ENCODE peak calls at places on chromosomes 4 and X, in seven cellular contexts. B is GM23338, W is stomach, P is SK-N-SH, O is Panc1, A is esophagus muscularis mucosa, K is HCT116. L is an unnamed sample.

GRCh38 chr4:165680821-165681220 is 192.2 kb upstream of the TLL1 start:
- DNase-seq in A (no peak), B (no peak), O (no peak), W (no peak), K (no peak), P (no peak), L (no peak)

GRCh38 chr4:82172186-82172585 is 201.6 kb downstream of the HNRNPD start:
- DNase-seq in O (no peak), A (no peak), P (no peak), K (no peak), W (no peak), B (no peak), L (no peak)

GRCh38 chr4:108834787-108835384 is 72.0 kb upstream of the ETNPPL start:
- DNase-seq in P (peak; percentile 16), A (no peak), B (peak; percentile 66), O (no peak), W (no peak), K (peak; percentile 4), L (no peak)

GRCh38 chr4:76108467-76109181 is 34.1 kb downstream of the ART3 start:
- DNase-seq in K (no peak), P (peak; percentile 10), B (peak; percentile 46), A (no peak), O (no peak), W (no peak), L (no peak)

GRCh38 chrX:21691512-21692018 is 33.4 kb upstream of the KLHL34 start:
- DNase-seq in O (no peak), W (no peak), K (no peak), B (no peak), P (no peak), A (no peak), L (no peak)

GRCh38 chr4:156870861-156871260 is 100.7 kb downstream of the PDGFC start:
- DNase-seq in P (no peak), K (no peak), O (no peak), W (no peak), A (no peak), B (no peak), L (no peak)

GRCh38 chrX:10620121-10620699 is at the start of gene MID1:
- DNase-seq in O (no peak), B (peak; percentile 84), A (no peak), K (peak; percentile 55), P (peak; percentile 78), W (peak; percentile 66), L (peak; percentile 83)

GRCh38 chrX:11666180-11666579 is 460 bp upstream of the ARHGAP6 start:
- DNase-seq in P (peak; percentile 42), K (no peak), B (peak; percentile 44), W (no peak), A (no peak), O (no peak), L (no peak)

GRCh38 chrX:46547857-46548256 is 2.6 kb upstream of the ZNF674 start:
- DNase-seq in W (no peak), B (no peak), P (no peak), O (no peak), K (peak; percentile 28), A (no peak), L (no peak)

GRCh38 chr4:26197018-26197779 is 123.6 kb upstream of the RBPJ start:
- DNase-seq in K (peak; percentile 98), O (peak; percentile 93), B (no peak), W (peak; percentile 35), P (no peak), A (no peak), L (no peak)

GRCh38 chr4:105399535-105400161 is 74.2 kb downstream of the PPA2 start:
- DNase-seq in A (no peak), K (peak; percentile 26), W (no peak), P (no peak), O (peak; percentile 24), B (no peak), L (no peak)

GRCh38 chr4:11299016-11299415 is 129.7 kb downstream of the HS3ST1 start:
- DNase-seq in K (no peak), W (no peak), B (no peak), A (no peak), P (no peak), O (no peak), L (no peak)

GRCh38 chrX:9019151-9019550 is 14.8 kb downstream of the FAM9B start:
- DNase-seq in O (no peak), B (no peak), W (no peak), K (no peak), P (no peak), A (no peak), L (no peak)

GRCh38 chrX:100048156-100048555 is 361.9 kb downstream of the PCDH19 start:
- DNase-seq in W (no peak), K (no peak), P (no peak), B (peak; percentile 43), O (no peak), A (no peak), L (no peak)

GRCh38 chr4:125358453-125358852 is 43.7 kb downstream of the FAT4 start:
- DNase-seq in K (no peak), P (no peak), A (no peak), B (peak; percentile 28), W (no peak), O (no peak), L (no peak)

GRCh38 chr4:140567722-140568121 is 1.0 kb downstream of the UCP1 start:
- DNase-seq in W (no peak), B (peak; percentile 65), K (no peak), A (no peak), O (no peak), P (peak; percentile 32), L (no peak)
- H3K4me3 ChIP-seq in W (peak overlapping the region; percentile 17), B (peak overlapping the region; percentile 78), K (no peak overlapping the region), A (peak overlapping the region; percentile 17), O (no peak overlapping the region), P (no peak overlapping the region), L (peak overlapping the region; percentile 52)

GRCh38 chr4:15794905-15795304 is 16.8 kb downstream of the CD38 start:
- DNase-seq in P (no peak), B (no peak), O (no peak), A (no peak), W (no peak), K (no peak), L (no peak)

GRCh38 chr4:15793506-15794363 is 15.6 kb downstream of the CD38 start:
- DNase-seq in A (peak; percentile 24), O (no peak), B (no peak), W (no peak), P (peak; percentile 77), K (no peak), L (no peak)

GRCh38 chr4:15799703-15800102 is 21.6 kb downstream of the CD38 start:
- DNase-seq in B (no peak), A (no peak), W (no peak), P (no peak), K (no peak), O (no peak), L (no peak)

GRCh38 chr4:15794432-15794831 is 16.3 kb downstream of the CD38 start:
- DNase-seq in P (no peak), B (no peak), W (no peak), K (no peak), A (peak; percentile 37), O (no peak), L (no peak)

DNA sequence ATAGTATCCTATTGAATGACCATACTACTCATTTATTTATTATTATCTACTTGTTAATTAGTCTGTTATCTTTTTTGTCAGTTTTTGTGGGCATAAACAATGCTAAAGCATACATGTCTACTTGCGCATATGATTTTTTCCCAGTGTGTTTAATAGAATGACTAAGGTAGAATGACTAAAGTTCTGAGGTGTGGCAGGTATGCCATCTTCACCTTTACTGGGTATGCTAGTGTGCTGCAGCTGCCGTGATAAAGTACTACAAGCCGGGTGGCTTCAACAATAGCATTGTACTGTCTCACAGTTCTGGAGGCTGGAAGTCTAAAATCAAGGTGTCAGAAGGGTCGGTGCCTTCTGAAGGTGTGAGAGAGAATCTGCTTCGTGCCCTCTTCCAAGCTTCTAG is 19.2 kb downstream of the CD38 start:
- DNase-seq in A (no peak), B (no peak), P (no peak), O (no peak), K (no peak), W (no peak), L (no peak)
- H3K36me3 ChIP-seq in A (no peaks in the 10 kb centered on the region), B (no peaks in the 10 kb centered on the region), P (no peaks in the 10 kb centered on the region), O (no peaks in the 10 kb centered on the region), K (no peaks in the 10 kb centered on the region), W (no peaks in the 10 kb centered on the region), L (no peaks in the 10 kb centered on the region)

DNA sequence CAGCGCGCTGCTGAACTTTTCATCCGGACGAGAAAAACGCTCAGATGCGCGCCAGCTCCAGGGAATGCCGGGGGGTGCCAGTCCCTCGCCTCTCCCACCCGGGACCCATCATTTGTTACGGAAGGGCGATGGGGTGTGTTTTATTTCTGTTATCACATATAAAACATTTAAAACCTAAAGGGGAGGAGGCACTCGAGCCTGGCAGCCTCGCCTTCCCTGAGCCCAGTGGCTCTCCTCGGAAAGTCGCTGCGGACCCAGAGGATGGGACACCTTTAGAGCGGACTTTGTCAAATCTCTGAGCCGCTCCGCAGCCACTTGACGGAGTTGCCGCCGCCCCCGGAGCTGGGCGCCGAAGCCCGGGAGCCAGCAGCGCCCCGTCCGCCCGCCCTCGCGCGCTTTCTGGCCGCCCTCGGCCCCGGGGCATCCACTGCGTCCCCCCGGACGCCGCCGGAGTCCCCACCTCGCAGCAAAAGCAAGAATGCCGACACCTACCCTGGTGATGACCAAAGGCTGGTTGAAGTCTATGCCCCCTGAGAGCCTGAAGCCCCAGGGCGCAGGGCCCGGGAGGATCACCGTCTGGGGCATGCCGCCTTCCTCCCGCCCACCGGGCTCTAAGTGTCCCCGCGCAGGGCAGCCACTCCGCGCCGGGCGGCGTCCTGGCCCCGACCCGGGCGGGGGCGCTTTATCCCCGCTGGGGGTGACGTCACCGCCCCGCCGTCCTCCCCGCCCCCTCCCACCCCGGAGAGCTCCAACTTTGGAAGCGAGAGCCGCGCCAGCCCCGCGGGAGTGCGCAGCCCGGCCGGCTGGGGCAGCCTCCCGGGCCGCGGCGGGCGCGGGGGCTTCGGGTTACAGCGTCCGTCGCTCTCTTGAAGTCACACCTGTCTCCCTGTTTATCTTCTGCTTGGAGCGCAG is at the start of gene PDLIM3:
- DNase-seq in O (no peak), P (peak; percentile 89), W (peak; percentile 55), K (peak; percentile 12), B (peak; percentile 87), A (no peak), L (no peak)
- TF ChIP-seq POLR2AphosphoS5 in O (no peak), P (no peak), W (peak; percentile 94), K (peak; percentile 87), B (peak; percentile 46), A (peak; percentile 97), L (peak; percentile 56)

GRCh38 chr4:182715548-182715947 is 201.6 kb downstream of the DCTD start:
- DNase-seq in P (no peak), O (no peak), W (no peak), B (no peak), K (no peak), A (no peak), L (no peak)

GRCh38 chr4:182717788-182718583 is 199.2 kb downstream of the DCTD start:
- DNase-seq in W (no peak), O (no peak), K (no peak), A (no peak), B (no peak), P (no peak), L (no peak)

GRCh38 chr4:182711211-182711610 is 206.0 kb downstream of the DCTD start:
- DNase-seq in A (no peak), O (no peak), K (no peak), B (no peak), P (no peak), W (no peak), L (no peak)

DNA sequence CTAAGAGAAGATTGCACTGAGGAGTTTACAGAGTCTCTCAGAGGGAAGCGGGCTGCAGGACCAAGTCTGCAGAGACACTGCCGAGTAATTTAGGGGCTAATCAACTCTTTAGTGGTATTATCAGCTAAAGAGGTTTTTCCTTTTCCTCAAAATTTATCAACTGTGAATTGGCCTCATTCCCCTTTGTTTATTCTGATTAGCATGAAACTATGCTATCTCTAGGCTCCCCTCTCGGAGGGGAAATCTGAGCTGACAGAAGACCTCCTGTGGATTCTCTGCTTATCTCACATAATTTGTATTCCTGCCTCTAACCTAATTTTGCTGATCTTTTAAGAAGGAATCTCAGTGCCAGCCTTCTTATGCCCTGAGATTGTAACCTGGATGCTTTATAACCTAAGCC is 201.0 kb downstream of the DCTD start:
- DNase-seq in P (no peak), O (no peak), A (no peak), B (peak; percentile 44), K (no peak), W (no peak), L (no peak)
- H3K4me3 ChIP-seq in P (no peak overlapping the region), O (no peak overlapping the region), A (no peak overlapping the region), B (peak overlapping the region; percentile 13), K (no peak overlapping the region), W (no peak overlapping the region), L (no peak overlapping the region)

L was measured in suprapubic skin.